ENCODE peak calls at places on chromosomes 11 and 22, in five cellular contexts. One of them, this sample, is unnamed.

GRCh38 chr22:50731811-50732624 is 6.0 kb upstream of the ACR start:
- DNase-seq in uterus: peak
- DNase-seq in tibial nerve: peak
- DNase-seq in IMR-90: peak
- DNase-seq in stomach: peak
- DNase-seq in this sample: no peak

GRCh38 chr11:128294001-128294684 is 293.2 kb downstream of the ETS1 start:
- DNase-seq in uterus: no peak
- DNase-seq in tibial nerve: no peak
- DNase-seq in stomach: no peak
- DNase-seq in IMR-90: no peak
- DNase-seq in this sample: no peak

GRCh38 chr22:37782340-37783168 is 25.2 kb upstream of the GCAT start:
- DNase-seq in tibial nerve: no peak
- DNase-seq in uterus: no peak
- DNase-seq in IMR-90: peak
- DNase-seq in stomach: no peak
- DNase-seq in this sample: no peak

GRCh38 chr22:50114221-50114981 is 24.6 kb downstream of the MOV10L1 start:
- DNase-seq in tibial nerve: no peak
- DNase-seq in stomach: no peak
- DNase-seq in IMR-90: peak
- DNase-seq in uterus: no peak
- DNase-seq in this sample: no peak

GRCh38 chr22:35995772-35996171 is 32.9 kb downstream of the RBFOX2 start:
- DNase-seq in tibial nerve: peak
- DNase-seq in IMR-90: peak
- DNase-seq in uterus: peak
- DNase-seq in stomach: peak
- DNase-seq in this sample: peak

GRCh38 chr11:131629925-131630324 is 259.5 kb downstream of the NTM start:
- DNase-seq in IMR-90: no peak
- DNase-seq in tibial nerve: no peak
- DNase-seq in uterus: no peak
- DNase-seq in stomach: no peak
- DNase-seq in this sample: no peak

GRCh38 chr11:65382804-65383368 is 440 bp upstream of the SLC25A45 start:
- DNase-seq in stomach: peak
- DNase-seq in uterus: no peak
- DNase-seq in tibial nerve: no peak
- DNase-seq in IMR-90: no peak
- DNase-seq in this sample: no peak

GRCh38 chr11:2892215-2893020 is 6.8 kb upstream of the CDKN1C start:
- DNase-seq in uterus: peak
- DNase-seq in tibial nerve: peak
- DNase-seq in stomach: peak
- DNase-seq in IMR-90: peak
- DNase-seq in this sample: no peak

GRCh38 chr11:61928606-61929005 is 11.2 kb upstream of the RAB3IL1 start:
- DNase-seq in uterus: no peak
- DNase-seq in tibial nerve: no peak
- DNase-seq in stomach: no peak
- DNase-seq in IMR-90: peak
- DNase-seq in this sample: no peak

GRCh38 chr11:112355726-112356125 is 95.1 kb upstream of the PLET1 start:
- DNase-seq in tibial nerve: no peak
- DNase-seq in stomach: peak
- DNase-seq in uterus: peak
- DNase-seq in IMR-90: peak
- DNase-seq in this sample: no peak

GRCh38 chr11:118917488-118918127 is 8.1 kb downstream of the BCL9L start:
- DNase-seq in uterus: peak
- DNase-seq in tibial nerve: peak
- DNase-seq in stomach: no peak
- DNase-seq in IMR-90: peak
- DNase-seq in this sample: no peak

GRCh38 chr11:123246749-123247497 is 51.9 kb upstream of the CLMP start:
- DNase-seq in stomach: peak
- DNase-seq in tibial nerve: peak
- DNase-seq in IMR-90: peak
- DNase-seq in uterus: peak
- DNase-seq in this sample: no peak

GRCh38 chr11:30753994-30754393 is 167.8 kb upstream of the MPPED2 start:
- DNase-seq in uterus: no peak
- DNase-seq in IMR-90: no peak
- DNase-seq in stomach: no peak
- DNase-seq in tibial nerve: no peak
- DNase-seq in this sample: no peak

GRCh38 chr11:115501895-115502589 is 2.2 kb downstream of the CADM1 start:
- DNase-seq in tibial nerve: no peak
- DNase-seq in stomach: no peak
- DNase-seq in uterus: no peak
- DNase-seq in IMR-90: peak
- DNase-seq in this sample: no peak

GRCh38 chr11:72924568-72925190 is 110.5 kb downstream of the ATG16L2 start:
- DNase-seq in IMR-90: peak
- DNase-seq in uterus: no peak
- DNase-seq in tibial nerve: no peak
- DNase-seq in stomach: no peak
- DNase-seq in this sample: no peak

GRCh38 chr11:27296406-27296994 is 66.5 kb downstream of the CCDC34 start:
- DNase-seq in stomach: no peak
- DNase-seq in IMR-90: peak
- DNase-seq in uterus: no peak
- DNase-seq in tibial nerve: no peak
- DNase-seq in this sample: no peak

GRCh38 chr11:27427183-27427980 is 45.2 kb downstream of the LGR4 start:
- DNase-seq in tibial nerve: no peak
- DNase-seq in stomach: peak
- DNase-seq in uterus: no peak
- DNase-seq in IMR-90: peak
- DNase-seq in this sample: no peak

GRCh38 chr11:118929496-118930151 is 3.9 kb upstream of the BCL9L start:
- DNase-seq in uterus: peak
- DNase-seq in tibial nerve: peak
- DNase-seq in IMR-90: peak
- DNase-seq in stomach: peak
- DNase-seq in this sample: peak

GRCh38 chr11:77047007-77047927 is 13.1 kb downstream of the B3GNT6 start:
- DNase-seq in tibial nerve: peak
- DNase-seq in stomach: peak
- DNase-seq in uterus: peak
- DNase-seq in IMR-90: peak
- DNase-seq in this sample: no peak

GRCh38 chr11:61923166-61924015 is 6.0 kb upstream of the RAB3IL1 start:
- DNase-seq in IMR-90: peak
- DNase-seq in stomach: peak
- DNase-seq in tibial nerve: peak
- DNase-seq in uterus: peak
- DNase-seq in this sample: peak

GRCh38 chr11:46277623-46278386 is at the start of gene CREB3L1:
- DNase-seq in stomach: peak
- DNase-seq in IMR-90: no peak
- DNase-seq in tibial nerve: no peak
- DNase-seq in uterus: no peak
- DNase-seq in this sample: no peak

GRCh38 chr11:67389477-67389876 is 2.3 kb upstream of the RAD9A start:
- DNase-seq in tibial nerve: no peak
- DNase-seq in uterus: no peak
- DNase-seq in stomach: peak
- DNase-seq in IMR-90: no peak
- DNase-seq in this sample: no peak

GRCh38 chr11:63919267-63920125 is 2.5 kb upstream of the RCOR2 start:
- DNase-seq in IMR-90: no peak
- DNase-seq in uterus: no peak
- DNase-seq in stomach: peak
- DNase-seq in tibial nerve: no peak
- DNase-seq in this sample: no peak

GRCh38 chr11:116790167-116791001 is 1.3 kb downstream of the APOA5 start:
- DNase-seq in IMR-90: no peak
- DNase-seq in tibial nerve: no peak
- DNase-seq in stomach: no peak
- DNase-seq in uterus: no peak
- DNase-seq in this sample: no peak

GRCh38 chr22:27101288-27101687 is 443.9 kb downstream of the MIAT start:
- DNase-seq in IMR-90: no peak
- DNase-seq in stomach: no peak
- DNase-seq in uterus: no peak
- DNase-seq in tibial nerve: no peak
- DNase-seq in this sample: no peak

GRCh38 chr11:88553204-88553603 is 215.7 kb upstream of the CTSC start:
- DNase-seq in tibial nerve: no peak
- DNase-seq in IMR-90: peak
- DNase-seq in stomach: no peak
- DNase-seq in uterus: no peak
- DNase-seq in this sample: no peak

GRCh38 chr11:88555018-88555828 is 217.7 kb upstream of the CTSC start:
- DNase-seq in tibial nerve: peak
- DNase-seq in uterus: peak
- DNase-seq in IMR-90: peak
- DNase-seq in stomach: no peak
- DNase-seq in this sample: no peak

GRCh38 chr11:88555829-88556202 is 218.3 kb upstream of the CTSC start:
- DNase-seq in tibial nerve: no peak
- DNase-seq in uterus: no peak
- DNase-seq in IMR-90: peak
- DNase-seq in stomach: no peak
- DNase-seq in this sample: no peak

DNA sequence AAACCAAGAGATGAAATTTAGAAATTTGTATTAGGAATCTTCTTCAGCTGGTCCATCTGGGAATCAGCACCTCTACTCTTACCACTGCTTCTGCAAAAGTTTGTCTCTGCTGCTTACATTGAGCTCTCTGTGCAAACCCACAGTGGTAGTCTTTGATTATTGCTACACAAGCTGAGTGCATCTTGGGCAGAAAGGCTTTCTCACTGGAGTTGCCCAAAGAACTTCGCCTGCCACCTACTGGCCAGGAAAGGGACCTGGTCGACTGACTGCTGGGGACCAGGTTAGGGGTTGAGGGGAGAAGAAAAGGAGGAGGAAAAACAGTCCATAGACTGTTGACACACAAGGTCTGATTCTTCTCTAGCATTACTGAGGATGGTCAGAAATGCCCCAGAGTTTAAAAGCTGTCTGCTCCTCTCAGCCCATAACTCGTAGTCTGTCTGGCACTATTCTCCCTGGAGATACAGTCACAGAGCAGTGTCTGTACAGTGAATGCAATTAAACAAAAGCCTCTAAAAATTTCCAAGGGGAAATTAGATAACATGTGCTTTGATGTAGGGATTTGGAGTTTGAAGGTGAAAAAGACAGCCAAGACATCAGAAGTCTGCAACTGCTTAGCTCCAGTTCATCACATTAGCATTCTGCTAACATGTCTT is 215.0 kb upstream of the CTSC start:
- DNase-seq in uterus: no peak
- DNase-seq in stomach: peak
- DNase-seq in IMR-90: peak
- DNase-seq in tibial nerve: no peak
- DNase-seq in this sample: no peak
- H3K4me3 ChIP-seq in uterus: no peak
- H3K4me3 ChIP-seq in stomach: no peak
- H3K4me3 ChIP-seq in IMR-90: no peak
- H3K4me3 ChIP-seq in tibial nerve: no peak
- H3K4me3 ChIP-seq in this sample: no peak

DNA sequence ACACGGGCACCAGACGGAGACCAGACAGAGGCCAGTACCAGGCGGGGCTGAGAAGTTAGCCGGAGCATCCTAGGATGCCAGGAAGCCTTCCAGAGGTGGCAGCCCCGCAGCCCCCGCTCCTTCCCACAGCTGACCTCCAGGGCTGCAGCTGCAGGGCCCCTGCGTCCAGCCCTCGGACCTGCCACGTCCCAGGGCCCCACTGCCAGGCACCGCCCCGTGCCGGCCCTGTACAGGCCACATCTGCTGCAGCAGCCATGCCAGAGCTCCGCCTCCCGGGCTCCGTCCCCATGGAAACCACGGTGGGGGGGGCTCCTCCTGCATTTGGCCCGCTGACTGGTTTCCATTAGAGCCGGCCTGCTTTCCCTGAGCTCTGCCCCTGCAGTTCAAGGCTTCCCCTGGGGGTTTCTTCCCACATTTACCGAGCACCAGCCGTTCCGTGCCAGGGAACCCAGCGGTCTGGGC is 62.5 kb upstream of the PPARA start:
- DNase-seq in IMR-90: peak
- DNase-seq in tibial nerve: peak
- DNase-seq in stomach: peak
- DNase-seq in uterus: peak
- DNase-seq in this sample: peak
- TF ChIP-seq POLR2A in IMR-90: no peak
- TF ChIP-seq POLR2A in tibial nerve: peak
- TF ChIP-seq POLR2A in stomach: no peak
- TF ChIP-seq POLR2A in uterus: peak
- TF ChIP-seq POLR2A in this sample: no peak

DNA sequence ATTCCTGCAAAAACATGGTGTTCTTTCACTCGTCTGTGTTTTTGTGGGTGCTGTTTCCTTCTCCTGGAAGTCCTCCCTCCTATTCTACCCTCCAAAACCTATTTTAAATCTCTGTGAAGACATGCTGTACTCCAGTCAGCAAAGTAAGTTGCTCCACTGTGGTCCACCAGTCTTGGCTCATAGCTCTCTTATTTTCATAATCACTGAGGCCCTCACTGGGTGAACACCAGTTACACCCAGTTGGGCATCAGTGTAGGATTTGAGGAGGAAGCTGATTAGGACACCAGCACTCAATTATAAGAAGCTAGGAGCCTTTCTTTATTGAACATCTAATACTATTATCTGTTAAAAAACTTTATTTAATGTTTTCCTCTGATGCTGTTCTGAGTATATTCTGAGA is 23.9 kb upstream of the EED start:
- DNase-seq in stomach: no peak
- DNase-seq in uterus: no peak
- DNase-seq in tibial nerve: no peak
- DNase-seq in IMR-90: no peak
- DNase-seq in this sample: no peak
- H3K4me3 ChIP-seq in stomach: no peak
- H3K4me3 ChIP-seq in uterus: no peak
- H3K4me3 ChIP-seq in tibial nerve: no peak
- H3K4me3 ChIP-seq in IMR-90: no peak
- H3K4me3 ChIP-seq in this sample: no peak

GRCh38 chr22:30354644-30355043 is 2.0 kb downstream of the SF3A1 start:
- DNase-seq in stomach: no peak
- DNase-seq in IMR-90: no peak
- DNase-seq in uterus: no peak
- DNase-seq in tibial nerve: no peak
- DNase-seq in this sample: no peak

GRCh38 chr22:30361916-30362631 is 5.3 kb downstream of the CCDC157 start:
- DNase-seq in uterus: no peak
- DNase-seq in stomach: no peak
- DNase-seq in tibial nerve: no peak
- DNase-seq in IMR-90: no peak
- DNase-seq in this sample: no peak

GRCh38 chr22:30357650-30358215 is 926 bp downstream of the CCDC157 start:
- DNase-seq in tibial nerve: no peak
- DNase-seq in stomach: no peak
- DNase-seq in uterus: no peak
- DNase-seq in IMR-90: no peak
- DNase-seq in this sample: no peak

GRCh38 chr22:30351226-30351625 is 5.5 kb downstream of the SF3A1 start:
- DNase-seq in tibial nerve: no peak
- DNase-seq in stomach: no peak
- DNase-seq in uterus: no peak
- DNase-seq in IMR-90: no peak
- DNase-seq in this sample: no peak

GRCh38 chr22:30356392-30357230 is at the start of the genes CCDC157 and SF3A1:
- DNase-seq in tibial nerve: peak
- DNase-seq in uterus: peak
- DNase-seq in stomach: peak
- DNase-seq in IMR-90: peak
- DNase-seq in this sample: peak
- TF ChIP-seq POLR2A in tibial nerve: peak
- TF ChIP-seq POLR2A in uterus: peak
- TF ChIP-seq POLR2A in stomach: peak
- TF ChIP-seq POLR2A in IMR-90: peak
- TF ChIP-seq POLR2A in this sample: peak